ENCODE peak calls at places on chromosomes 12 and 14, in six cellular contexts. K is A549, Q is uterus, H is HepG2, U is tibial nerve, Y is right atrium auricular region. C is an unnamed sample. For H3K4me1, the result is how much of the 10 kb centered on the place peaks cover.

GRCh38 chr12:6855322-6855721 is 3.4 kb downstream of the USP5 start:
- DNase-seq in K (no peak), Q (no peak), H (no peak), U (no peak), Y (no peak), C (no peak)

GRCh38 chr12:108193922-108194321 is 64.8 kb downstream of the WSCD2 start:
- DNase-seq in K (peak), Q (peak), H (peak), U (no peak), Y (no peak), C (no peak)

GRCh38 chr12:130973109-130973508 is 19.4 kb downstream of the ADGRD1 start:
- DNase-seq in K (no peak), Q (peak), H (no peak), U (peak), Y (peak), C (no peak)

GRCh38 chr14:23537351-23538048 is 14.1 kb downstream of the ZFHX2 start:
- DNase-seq in K (no peak), Q (no peak), H (no peak), U (no peak), Y (no peak), C (no peak)

GRCh38 chr12:132445884-132446471 is 44.0 kb upstream of the FBRSL1 start:
- DNase-seq in K (peak), Q (peak), H (no peak), U (no peak), Y (peak), C (no peak)

GRCh38 chr14:92207012-92207927 is 85.5 kb downstream of the CPSF2 start:
- DNase-seq in K (no peak), Q (no peak), H (no peak), U (no peak), Y (no peak), C (no peak)

GRCh38 chr12:52569726-52570125 is 3.9 kb downstream of the KRT74 start:
- DNase-seq in K (no peak), Q (no peak), H (no peak), U (no peak), Y (no peak), C (no peak)

GRCh38 chr14:63032056-63032455 is 13.2 kb downstream of the KCNH5 start:
- DNase-seq in K (no peak), Q (no peak), H (no peak), U (no peak), Y (no peak), C (no peak)

GRCh38 chr14:78152246-78153068 is 17.7 kb upstream of the NRXN3 start:
- DNase-seq in K (no peak), Q (no peak), H (no peak), U (no peak), Y (no peak), C (no peak)

GRCh38 chr12:12608557-12608957 is 3.1 kb upstream of the CREBL2 start:
- DNase-seq in K (peak), Q (no peak), H (peak), U (no peak), Y (no peak), C (no peak)

GRCh38 chr12:67220065-67220464 is 49.1 kb upstream of the CAND1 start:
- DNase-seq in K (no peak), Q (no peak), H (peak), U (no peak), Y (no peak), C (no peak)

GRCh38 chr14:28756896-28757570 is 9.6 kb upstream of the FOXG1 start:
- DNase-seq in K (peak), Q (no peak), H (peak), U (no peak), Y (no peak), C (no peak)

GRCh38 chr12:106070147-106070546 is 68.6 kb downstream of the NUAK1 start:
- DNase-seq in K (no peak), Q (no peak), H (no peak), U (no peak), Y (no peak), C (peak)

GRCh38 chr14:104243200-104243599 is 104.8 kb downstream of the KIF26A start:
- DNase-seq in K (no peak), Q (no peak), H (no peak), U (no peak), Y (no peak), C (no peak)

GRCh38 chr14:23008836-23009235 is 1.1 kb downstream of the C14orf93 start:
- DNase-seq in K (no peak), Q (no peak), H (no peak), U (no peak), Y (no peak), C (no peak)

GRCh38 chr12:1907652-1908611 is 10.5 kb downstream of the CACNA2D4 start:
- DNase-seq in K (no peak), Q (peak), H (no peak), U (no peak), Y (peak), C (peak)

GRCh38 chr14:54438703-54439102 is 2.5 kb downstream of the CNIH1 start:
- DNase-seq in K (no peak), Q (no peak), H (no peak), U (no peak), Y (no peak), C (no peak)

GRCh38 chr14:69814397-69814796 is 17.4 kb upstream of the SLC10A1 start:
- DNase-seq in K (no peak), Q (no peak), H (no peak), U (no peak), Y (no peak), C (peak)

GRCh38 chr12:51450333-51450732 is 25.7 kb downstream of the SLC4A8 start:
- DNase-seq in K (no peak), Q (no peak), H (no peak), U (no peak), Y (no peak), C (no peak)

GRCh38 chr14:77067632-77068514 is 30.2 kb upstream of the CIPC start:
- DNase-seq in K (peak), Q (peak), H (no peak), U (peak), Y (peak), C (no peak)

GRCh38 chr12:43362910-43363694 is 188.9 kb downstream of the ADAMTS20 start:
- DNase-seq in K (no peak), Q (no peak), H (no peak), U (no peak), Y (no peak), C (no peak)

GRCh38 chr14:74649673-74650072 is 37.6 kb upstream of the LTBP2 start:
- DNase-seq in K (no peak), Q (no peak), H (no peak), U (no peak), Y (no peak), C (no peak)

GRCh38 chr12:3295225-3295624 is 195.8 kb upstream of the PRMT8 start:
- DNase-seq in K (no peak), Q (no peak), H (no peak), U (no peak), Y (no peak), C (no peak)
- H3K4me1 ChIP-seq in K (under half), Q (under half), H (under half), U (under half), Y (under half), C (under half)

GRCh38 chr12:82025462-82025861 is 266.3 kb upstream of the PPFIA2 start:
- DNase-seq in K (no peak), Q (no peak), H (no peak), U (no peak), Y (no peak), C (no peak)

GRCh38 chr12:82015623-82016347 is 256.6 kb upstream of the PPFIA2 start:
- DNase-seq in K (no peak), Q (no peak), H (no peak), U (no peak), Y (no peak), C (no peak)

GRCh38 chr12:82019533-82019932 is 260.4 kb upstream of the PPFIA2 start:
- DNase-seq in K (no peak), Q (no peak), H (no peak), U (no peak), Y (no peak), C (no peak)
- TF ChIP-seq CTCF in K (no peak), Q (no peak), H (no peak), U (no peak), Y (no peak), C (peak)

DNA sequence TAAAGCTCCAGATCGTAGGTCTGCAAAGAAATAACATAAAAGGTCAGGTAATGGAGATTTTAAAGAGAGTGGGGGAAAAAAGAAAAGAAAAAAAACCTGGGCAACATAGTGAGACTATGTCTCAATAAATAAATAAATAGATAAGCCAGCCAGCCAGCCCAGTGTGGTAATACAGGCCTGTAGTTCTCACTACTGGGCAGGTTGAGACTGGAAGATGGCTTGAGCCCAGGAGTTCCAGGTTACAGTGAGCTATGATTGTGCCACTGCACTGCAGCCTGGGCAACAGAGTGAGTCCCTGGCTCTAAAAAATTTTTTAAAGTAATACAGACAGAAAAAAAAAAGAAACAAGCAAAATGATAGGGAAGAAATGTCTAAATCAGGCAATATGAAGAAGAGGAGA is 43.2 kb upstream of the BBS10 start:
- DNase-seq in K (no peak), Q (no peak), H (no peak), U (no peak), Y (no peak), C (no peak)
- H3K27ac ChIP-seq in K (no peak), Q (no peak), H (no peak), U (no peak), Y (no peak), C (no peak)

GRCh38 chr14:51652168-51653095 is 722 bp downstream of the FRMD6 start:
- DNase-seq in K (peak), Q (peak), H (no peak), U (no peak), Y (no peak), C (no peak)

GRCh38 chr14:51651388-51652167 is at the start of gene FRMD6:
- DNase-seq in K (peak), Q (peak), H (peak), U (peak), Y (peak), C (peak)

GRCh38 chr14:51654549-51654879 is 2.8 kb downstream of the FRMD6 start:
- DNase-seq in K (no peak), Q (no peak), H (no peak), U (no peak), Y (no peak), C (no peak)

GRCh38 chr14:51653855-51654548 is 2.3 kb downstream of the FRMD6 start:
- DNase-seq in K (no peak), Q (no peak), H (no peak), U (no peak), Y (no peak), C (no peak)

DNA sequence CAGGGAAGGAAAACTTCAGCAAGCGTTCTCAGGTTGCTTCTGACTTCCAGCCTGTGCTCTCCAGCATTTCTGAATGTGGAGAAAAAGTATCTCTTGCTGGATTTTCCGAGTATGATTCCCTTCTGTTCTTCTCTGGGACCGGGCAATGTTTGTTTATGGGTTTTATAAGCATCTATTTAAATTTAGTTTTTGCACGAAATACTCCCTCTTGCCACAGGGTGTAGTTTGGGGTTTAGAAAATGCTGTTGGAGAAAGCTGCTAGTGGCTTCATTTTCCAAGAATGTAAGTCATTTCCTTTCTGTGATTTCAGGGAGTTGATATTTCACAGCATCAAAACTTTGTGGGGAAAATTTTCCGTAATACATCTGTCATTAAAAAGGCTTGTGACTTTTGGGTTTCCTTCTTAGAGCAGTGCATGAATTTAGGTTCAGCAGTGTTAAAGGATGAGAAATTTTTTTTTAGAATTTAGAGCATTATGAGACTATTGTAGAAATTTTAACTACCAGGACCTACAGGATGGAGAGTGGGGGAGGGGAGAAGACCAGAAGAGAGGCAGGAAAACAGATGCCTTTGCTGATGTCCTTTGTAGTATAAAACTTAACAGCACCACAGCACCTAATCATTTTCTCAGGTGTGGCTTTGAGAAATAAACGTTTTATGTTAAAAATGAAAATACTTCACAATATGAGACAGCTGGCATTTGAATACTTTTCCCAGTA is 1.5 kb downstream of the FRMD6 start:
- DNase-seq in K (peak), Q (no peak), H (no peak), U (no peak), Y (no peak), C (no peak)
- H3K4me1 ChIP-seq in K (half or more), Q (under half), H (under half), U (under half), Y (under half), C (half or more)

GRCh38 chr14:99659333-99659741 is 14.4 kb downstream of the HHIPL1 start:
- DNase-seq in K (no peak), Q (no peak), H (no peak), U (no peak), Y (no peak), C (no peak)
- TF ChIP-seq CTCF in K (no peak), Q (no peak), H (no peak), U (no peak), Y (no peak), C (no peak)

GRCh38 chr12:293199-293598 is 30.6 kb upstream of the SLC6A13 start:
- DNase-seq in K (no peak), Q (no peak), H (no peak), U (no peak), Y (no peak), C (no peak)
- H3K27ac ChIP-seq in K (no peak), Q (no peak), H (no peak), U (no peak), Y (no peak), C (no peak)